ENCODE peak calls at places on chromosomes 6 and 20, in six cellular contexts. One of them, this sample, is unnamed.

GRCh38 chr6:44073612-44074382 is 53.5 kb downstream of the MRPL14 start:
- DNase-seq in heart right ventricle: no peak
- DNase-seq in left ventricle myocardium inferior: peak; percentile 42
- DNase-seq in fibroblast of lung: no peak
- DNase-seq in heart left ventricle: no peak
- DNase-seq in tibial artery: no peak
- DNase-seq in this sample: no peak

GRCh38 chr20:35146299-35146921 is 726 bp downstream of the EDEM2 start:
- DNase-seq in heart right ventricle: no peak
- DNase-seq in fibroblast of lung: no peak
- DNase-seq in heart left ventricle: no peak
- DNase-seq in tibial artery: no peak
- DNase-seq in left ventricle myocardium inferior: no peak
- DNase-seq in this sample: no peak

GRCh38 chr6:168333471-168333870 is 13.9 kb upstream of the DACT2 start:
- DNase-seq in tibial artery: no peak
- DNase-seq in left ventricle myocardium inferior: no peak
- DNase-seq in fibroblast of lung: no peak
- DNase-seq in heart right ventricle: no peak
- DNase-seq in heart left ventricle: no peak
- DNase-seq in this sample: no peak

GRCh38 chr6:132715204-132715603 is 1.3 kb upstream of the VNN1 start:
- DNase-seq in heart right ventricle: no peak
- DNase-seq in fibroblast of lung: peak; percentile 48
- DNase-seq in tibial artery: peak; percentile 47
- DNase-seq in heart left ventricle: peak; percentile 26
- DNase-seq in left ventricle myocardium inferior: no peak
- DNase-seq in this sample: no peak

GRCh38 chr6:84340422-84340821 is 113.0 kb upstream of the CEP162 start:
- DNase-seq in fibroblast of lung: no peak
- DNase-seq in heart right ventricle: no peak
- DNase-seq in tibial artery: no peak
- DNase-seq in left ventricle myocardium inferior: no peak
- DNase-seq in heart left ventricle: no peak
- DNase-seq in this sample: no peak

GRCh38 chr6:6975395-6976111 is 132.2 kb upstream of the RREB1 start:
- DNase-seq in heart left ventricle: peak; percentile 65
- DNase-seq in tibial artery: no peak
- DNase-seq in heart right ventricle: peak; percentile 69
- DNase-seq in fibroblast of lung: no peak
- DNase-seq in left ventricle myocardium inferior: peak; percentile 45
- DNase-seq in this sample: no peak

GRCh38 chr6:170290306-170291128 is at the start of gene DLL1:
- DNase-seq in heart right ventricle: peak; percentile 56
- DNase-seq in heart left ventricle: peak; percentile 73
- DNase-seq in left ventricle myocardium inferior: peak; percentile 60
- DNase-seq in tibial artery: no peak
- DNase-seq in fibroblast of lung: peak; percentile 37
- DNase-seq in this sample: no peak

GRCh38 chr6:8135276-8135675 is 32.9 kb upstream of the EEF1E1 start:
- DNase-seq in tibial artery: no peak
- DNase-seq in fibroblast of lung: no peak
- DNase-seq in heart left ventricle: no peak
- DNase-seq in left ventricle myocardium inferior: no peak
- DNase-seq in heart right ventricle: no peak
- DNase-seq in this sample: no peak

GRCh38 chr20:58605292-58606065 is 45.6 kb upstream of the STX16 start:
- DNase-seq in left ventricle myocardium inferior: no peak
- DNase-seq in fibroblast of lung: no peak
- DNase-seq in tibial artery: no peak
- DNase-seq in heart left ventricle: no peak
- DNase-seq in heart right ventricle: no peak
- DNase-seq in this sample: no peak

GRCh38 chr20:45467861-45468260 is 1.7 kb upstream of the WFDC2 start:
- DNase-seq in tibial artery: no peak
- DNase-seq in heart left ventricle: no peak
- DNase-seq in heart right ventricle: no peak
- DNase-seq in fibroblast of lung: no peak
- DNase-seq in left ventricle myocardium inferior: no peak
- DNase-seq in this sample: no peak

GRCh38 chr20:63395723-63396122 is 34.6 kb upstream of the CHRNA4 start:
- DNase-seq in heart left ventricle: no peak
- DNase-seq in heart right ventricle: no peak
- DNase-seq in left ventricle myocardium inferior: no peak
- DNase-seq in tibial artery: no peak
- DNase-seq in fibroblast of lung: no peak
- DNase-seq in this sample: no peak

GRCh38 chr20:60138263-60139127 is 180.3 kb downstream of the CDH26 start:
- DNase-seq in heart left ventricle: peak; percentile 73
- DNase-seq in fibroblast of lung: peak; percentile 27
- DNase-seq in left ventricle myocardium inferior: peak; percentile 59
- DNase-seq in tibial artery: peak; percentile 31
- DNase-seq in heart right ventricle: no peak
- DNase-seq in this sample: no peak

GRCh38 chr6:38024908-38025307 is 205.4 kb downstream of the ZFAND3 start:
- DNase-seq in heart left ventricle: no peak
- DNase-seq in heart right ventricle: no peak
- DNase-seq in fibroblast of lung: peak; percentile 24
- DNase-seq in tibial artery: no peak
- DNase-seq in left ventricle myocardium inferior: no peak
- DNase-seq in this sample: no peak

GRCh38 chr6:137867685-137868509 is 838 bp downstream of the TNFAIP3 start:
- DNase-seq in heart right ventricle: no peak
- DNase-seq in left ventricle myocardium inferior: peak; percentile 18
- DNase-seq in fibroblast of lung: no peak
- DNase-seq in tibial artery: no peak
- DNase-seq in heart left ventricle: peak; percentile 46
- DNase-seq in this sample: no peak

GRCh38 chr6:24951831-24952299 is 16.1 kb upstream of the RIPOR2 start:
- DNase-seq in left ventricle myocardium inferior: no peak
- DNase-seq in heart left ventricle: no peak
- DNase-seq in fibroblast of lung: no peak
- DNase-seq in heart right ventricle: no peak
- DNase-seq in tibial artery: peak; percentile 30
- DNase-seq in this sample: no peak

GRCh38 chr20:47097691-47098622 is 203.3 kb downstream of the EYA2 start:
- DNase-seq in heart right ventricle: no peak
- DNase-seq in tibial artery: no peak
- DNase-seq in left ventricle myocardium inferior: no peak
- DNase-seq in heart left ventricle: no peak
- DNase-seq in fibroblast of lung: no peak
- DNase-seq in this sample: no peak

GRCh38 chr6:152993431-152993830 is 9.1 kb downstream of the MTRF1L start:
- DNase-seq in left ventricle myocardium inferior: no peak
- DNase-seq in tibial artery: no peak
- DNase-seq in fibroblast of lung: no peak
- DNase-seq in heart left ventricle: no peak
- DNase-seq in heart right ventricle: no peak
- DNase-seq in this sample: no peak

GRCh38 chr20:51318058-51318960 is 224.2 kb downstream of the NFATC2 start:
- DNase-seq in tibial artery: no peak
- DNase-seq in left ventricle myocardium inferior: peak; percentile 21
- DNase-seq in fibroblast of lung: no peak
- DNase-seq in heart right ventricle: peak; percentile 9
- DNase-seq in heart left ventricle: no peak
- DNase-seq in this sample: no peak

GRCh38 chr6:155143610-155144106 is 120.2 kb upstream of the CLDN20 start:
- DNase-seq in heart left ventricle: no peak
- DNase-seq in fibroblast of lung: no peak
- DNase-seq in left ventricle myocardium inferior: no peak
- DNase-seq in tibial artery: no peak
- DNase-seq in heart right ventricle: no peak
- DNase-seq in this sample: no peak

GRCh38 chr20:50165687-50166554 is 12.4 kb upstream of the PEDS1 start:
- DNase-seq in heart left ventricle: peak; percentile 98
- DNase-seq in heart right ventricle: peak; percentile 98
- DNase-seq in left ventricle myocardium inferior: peak; percentile 96
- DNase-seq in fibroblast of lung: peak; percentile 100
- DNase-seq in tibial artery: peak; percentile 100
- DNase-seq in this sample: peak; percentile 100

GRCh38 chr6:20943922-20944321 is 409.7 kb downstream of the CDKAL1 start:
- DNase-seq in tibial artery: no peak
- DNase-seq in heart right ventricle: no peak
- DNase-seq in left ventricle myocardium inferior: no peak
- DNase-seq in heart left ventricle: no peak
- DNase-seq in fibroblast of lung: no peak
- DNase-seq in this sample: no peak

GRCh38 chr20:25032478-25033183 is 25.3 kb downstream of the ACSS1 start:
- DNase-seq in left ventricle myocardium inferior: peak; percentile 71
- DNase-seq in heart right ventricle: peak; percentile 72
- DNase-seq in tibial artery: no peak
- DNase-seq in fibroblast of lung: peak; percentile 48
- DNase-seq in heart left ventricle: peak; percentile 76
- DNase-seq in this sample: peak; percentile 77

GRCh38 chr6:167565884-167566491 is 241.1 kb downstream of the TTLL2 start:
- DNase-seq in fibroblast of lung: no peak
- DNase-seq in heart right ventricle: peak; percentile 52
- DNase-seq in left ventricle myocardium inferior: peak; percentile 54
- DNase-seq in tibial artery: peak; percentile 61
- DNase-seq in heart left ventricle: peak; percentile 70
- DNase-seq in this sample: peak; percentile 68

GRCh38 chr6:42193491-42193894 is 1.3 kb downstream of the GUCA1B start:
- DNase-seq in fibroblast of lung: peak; percentile 45
- DNase-seq in heart left ventricle: no peak
- DNase-seq in left ventricle myocardium inferior: no peak
- DNase-seq in heart right ventricle: no peak
- DNase-seq in tibial artery: no peak
- DNase-seq in this sample: no peak

GRCh38 chr6:47188588-47189021 is 121.1 kb downstream of the TNFRSF21 start:
- DNase-seq in fibroblast of lung: peak; percentile 87
- DNase-seq in left ventricle myocardium inferior: no peak
- DNase-seq in heart right ventricle: no peak
- DNase-seq in tibial artery: no peak
- DNase-seq in heart left ventricle: no peak
- DNase-seq in this sample: no peak

GRCh38 chr20:21511485-21511849 is 2.4 kb downstream of the NKX2-2 start:
- DNase-seq in fibroblast of lung: no peak
- DNase-seq in tibial artery: no peak
- DNase-seq in heart right ventricle: no peak
- DNase-seq in heart left ventricle: no peak
- DNase-seq in left ventricle myocardium inferior: no peak
- DNase-seq in this sample: no peak

GRCh38 chr20:21510995-21511394 is 2.9 kb downstream of the NKX2-2 start:
- DNase-seq in fibroblast of lung: no peak
- DNase-seq in left ventricle myocardium inferior: no peak
- DNase-seq in heart left ventricle: no peak
- DNase-seq in tibial artery: no peak
- DNase-seq in heart right ventricle: no peak
- DNase-seq in this sample: no peak

GRCh38 chr20:21509597-21510331 is 4.1 kb downstream of the NKX2-2 start:
- DNase-seq in tibial artery: no peak
- DNase-seq in left ventricle myocardium inferior: no peak
- DNase-seq in fibroblast of lung: peak; percentile 67
- DNase-seq in heart right ventricle: no peak
- DNase-seq in heart left ventricle: no peak
- DNase-seq in this sample: no peak

GRCh38 chr20:21509079-21509596 is 4.7 kb downstream of the NKX2-2 start:
- DNase-seq in left ventricle myocardium inferior: no peak
- DNase-seq in fibroblast of lung: no peak
- DNase-seq in tibial artery: no peak
- DNase-seq in heart left ventricle: no peak
- DNase-seq in heart right ventricle: no peak
- DNase-seq in this sample: no peak

GRCh38 chr20:21510414-21510971 is 3.4 kb downstream of the NKX2-2 start:
- DNase-seq in fibroblast of lung: peak; percentile 32
- DNase-seq in tibial artery: no peak
- DNase-seq in heart left ventricle: no peak
- DNase-seq in left ventricle myocardium inferior: no peak
- DNase-seq in heart right ventricle: no peak
- DNase-seq in this sample: no peak
- H3K27me3 ChIP-seq in fibroblast of lung: peaks cover 64% of the 10 kb centered on the region
- H3K27me3 ChIP-seq in tibial artery: peaks cover 5% of the 10 kb centered on the region
- H3K27me3 ChIP-seq in heart left ventricle: peaks cover 100% of the 10 kb centered on the region
- H3K27me3 ChIP-seq in left ventricle myocardium inferior: peaks cover 100% of the 10 kb centered on the region
- H3K27me3 ChIP-seq in heart right ventricle: peaks cover 100% of the 10 kb centered on the region
- H3K27me3 ChIP-seq in this sample: peaks cover 81% of the 10 kb centered on the region

GRCh38 chr6:11631008-11631407 is 93.5 kb downstream of the TMEM170B start:
- DNase-seq in tibial artery: no peak
- DNase-seq in left ventricle myocardium inferior: no peak
- DNase-seq in heart left ventricle: no peak
- DNase-seq in heart right ventricle: no peak
- DNase-seq in fibroblast of lung: no peak
- DNase-seq in this sample: no peak
- H3K27ac ChIP-seq in tibial artery: no peak overlapping the region
- H3K27ac ChIP-seq in left ventricle myocardium inferior: no peak overlapping the region
- H3K27ac ChIP-seq in heart left ventricle: no peak overlapping the region
- H3K27ac ChIP-seq in heart right ventricle: no peak overlapping the region
- H3K27ac ChIP-seq in fibroblast of lung: no peak overlapping the region
- H3K27ac ChIP-seq in this sample: no peak overlapping the region

GRCh38 chr6:299050-299980 is 7.0 kb downstream of the DUSP22 start:
- DNase-seq in heart right ventricle: no peak
- DNase-seq in fibroblast of lung: no peak
- DNase-seq in tibial artery: no peak
- DNase-seq in left ventricle myocardium inferior: no peak
- DNase-seq in heart left ventricle: no peak
- DNase-seq in this sample: no peak
- H3K9me3 ChIP-seq in heart right ventricle: no peaks in the 10 kb centered on the region
- H3K9me3 ChIP-seq in fibroblast of lung: no peaks in the 10 kb centered on the region
- H3K9me3 ChIP-seq in tibial artery: no peaks in the 10 kb centered on the region
- H3K9me3 ChIP-seq in left ventricle myocardium inferior: no peaks in the 10 kb centered on the region
- H3K9me3 ChIP-seq in heart left ventricle: no peaks in the 10 kb centered on the region
- H3K9me3 ChIP-seq in this sample: no peaks in the 10 kb centered on the region

GRCh38 chr6:92849636-92850035 is 569.7 kb downstream of the EPHA7 start:
- DNase-seq in heart left ventricle: no peak
- DNase-seq in tibial artery: no peak
- DNase-seq in fibroblast of lung: no peak
- DNase-seq in left ventricle myocardium inferior: no peak
- DNase-seq in heart right ventricle: no peak
- DNase-seq in this sample: no peak
- H3K27me3 ChIP-seq in heart left ventricle: no peaks in the 10 kb centered on the region
- H3K27me3 ChIP-seq in tibial artery: no peaks in the 10 kb centered on the region
- H3K27me3 ChIP-seq in fibroblast of lung: no peaks in the 10 kb centered on the region
- H3K27me3 ChIP-seq in left ventricle myocardium inferior: no peaks in the 10 kb centered on the region
- H3K27me3 ChIP-seq in heart right ventricle: no peaks in the 10 kb centered on the region
- H3K27me3 ChIP-seq in this sample: no peaks in the 10 kb centered on the region

DNA sequence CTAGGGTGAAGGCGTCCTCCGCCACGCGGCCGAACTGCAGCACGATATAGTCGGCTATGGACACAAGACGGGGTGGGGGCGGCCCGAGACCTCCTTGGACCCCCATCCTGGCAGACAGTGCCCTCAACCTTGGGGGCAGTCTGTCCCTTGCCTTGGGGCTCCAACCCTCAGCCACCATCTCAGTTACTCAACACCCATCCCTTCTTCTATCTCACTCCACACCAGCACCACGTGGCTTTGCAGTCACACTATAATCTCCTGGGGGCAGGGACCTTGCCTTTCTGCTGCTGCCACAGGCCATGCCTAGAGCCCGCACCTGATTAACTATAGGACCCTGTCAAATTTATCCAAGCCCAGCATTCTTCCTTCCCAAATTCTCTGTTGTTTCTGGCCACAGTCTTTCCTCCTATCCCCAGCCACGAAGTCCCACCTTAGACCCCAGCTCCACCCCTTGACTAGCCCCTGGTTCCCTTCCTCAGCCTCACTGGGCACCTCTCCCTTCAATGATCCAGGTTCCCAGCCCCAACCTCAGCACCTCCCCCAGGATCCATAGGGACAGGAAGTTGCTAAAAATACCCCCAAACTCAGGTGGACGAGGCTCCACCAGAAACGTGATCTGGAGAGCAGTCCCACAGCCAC is 1.6 kb upstream of the TEAD3 start:
- DNase-seq in left ventricle myocardium inferior: no peak
- DNase-seq in heart left ventricle: no peak
- DNase-seq in fibroblast of lung: no peak
- DNase-seq in tibial artery: no peak
- DNase-seq in heart right ventricle: no peak
- DNase-seq in this sample: no peak
- H3K27ac ChIP-seq in left ventricle myocardium inferior: peak overlapping the region; percentile 96
- H3K27ac ChIP-seq in heart left ventricle: peak overlapping the region; percentile 100
- H3K27ac ChIP-seq in fibroblast of lung: peak overlapping the region; percentile 94
- H3K27ac ChIP-seq in tibial artery: peak overlapping the region; percentile 100
- H3K27ac ChIP-seq in heart right ventricle: peak overlapping the region; percentile 98
- H3K27ac ChIP-seq in this sample: peak overlapping the region; percentile 98